ENCODE peak calls at places on chromosome 12, in ten cellular contexts. L is CD8-positive, alpha-beta T cell; J is AG04449; F is tibial artery; P is cardiac fibroblast; V is epithelial cell of esophagus; O is Peyer's patch; H is A549; B is ovary; G is AG10803. T is an unnamed sample.

GRCh38 chr12:50224026-50224692 is 57.0 kb upstream of the CERS5 start:
- DNase-seq in B (no peak), H (peak), P (no peak), O (no peak), G (peak), V (peak), F (no peak), J (no peak), L (peak), T (no peak)

GRCh38 chr12:112686373-112686772 is 105.2 kb upstream of the RPH3A start:
- DNase-seq in G (no peak), F (no peak), B (no peak), O (no peak), H (peak), L (no peak), J (no peak), P (no peak), V (peak), T (no peak)

GRCh38 chr12:103830025-103830725 is 10.9 kb downstream of the NT5DC3 start:
- DNase-seq in B (no peak), F (no peak), O (no peak), G (no peak), V (no peak), J (no peak), L (no peak), H (no peak), P (no peak), T (no peak)

GRCh38 chr12:84508943-84509342 is 403.7 kb downstream of the SLC6A15 start:
- DNase-seq in B (no peak), F (peak), H (no peak), J (no peak), P (peak), L (no peak), V (peak), O (no peak), G (peak), T (no peak)

GRCh38 chr12:65649126-65649525 is 175.2 kb upstream of the HMGA2 start:
- DNase-seq in L (no peak), G (peak), V (peak), P (peak), H (peak), O (no peak), B (no peak), F (peak), J (peak), T (peak)

GRCh38 chr12:51458635-51459034 is 34.0 kb downstream of the SLC4A8 start:
- DNase-seq in J (no peak), O (no peak), V (no peak), G (no peak), L (no peak), B (no peak), F (no peak), P (no peak), H (no peak), T (no peak)

GRCh38 chr12:110704750-110705149 is 15.8 kb upstream of the HVCN1 start:
- DNase-seq in B (no peak), J (no peak), L (no peak), O (no peak), F (no peak), V (peak), P (no peak), G (no peak), H (peak), T (no peak)

GRCh38 chr12:51013441-51013840 is 12.7 kb downstream of the SLC11A2 start:
- DNase-seq in J (no peak), G (no peak), O (no peak), P (no peak), L (no peak), B (no peak), H (no peak), V (peak), F (no peak), T (no peak)

GRCh38 chr12:87008785-87009184 is 752.6 kb upstream of the MGAT4C start:
- DNase-seq in B (no peak), L (no peak), V (no peak), F (no peak), J (no peak), P (no peak), O (no peak), H (no peak), G (no peak), T (no peak)

GRCh38 chr12:65364021-65364420 is 85.5 kb downstream of the MSRB3 start:
- DNase-seq in O (no peak), P (peak), B (no peak), J (peak), V (no peak), F (no peak), L (no peak), H (no peak), G (peak), T (no peak)

GRCh38 chr12:55818886-55819285 is 1.0 kb downstream of the ORMDL2 start:
- DNase-seq in G (peak), B (no peak), H (no peak), V (no peak), O (no peak), J (no peak), F (no peak), L (no peak), P (no peak), T (no peak)

GRCh38 chr12:22283508-22283907 is 51.0 kb downstream of the ST8SIA1 start:
- DNase-seq in L (no peak), F (no peak), B (no peak), H (no peak), G (no peak), J (no peak), O (no peak), P (no peak), V (no peak), T (no peak)

GRCh38 chr12:50117057-50117622 is 5.1 kb downstream of the COX14 start:
- DNase-seq in F (peak), L (no peak), G (no peak), P (no peak), V (no peak), O (no peak), B (no peak), H (no peak), J (no peak), T (no peak)

GRCh38 chr12:75086086-75087038 is 123.3 kb downstream of the KCNC2 start:
- DNase-seq in L (no peak), O (no peak), H (no peak), J (peak), P (no peak), F (no peak), V (peak), B (no peak), G (peak), T (no peak)

GRCh38 chr12:93122089-93122488 is 193.0 kb upstream of the EEA1 start:
- DNase-seq in L (no peak), G (peak), O (no peak), F (no peak), B (no peak), V (peak), J (peak), H (peak), P (peak), T (no peak)

GRCh38 chr12:123546281-123546680 is 12.8 kb upstream of the RILPL1 start:
- DNase-seq in G (peak), B (no peak), P (no peak), J (peak), O (no peak), H (no peak), V (peak), F (no peak), L (no peak), T (no peak)

GRCh38 chr12:100554608-100555077 is 18.8 kb upstream of the GAS2L3 start:
- DNase-seq in V (peak), B (no peak), F (no peak), H (peak), L (no peak), O (no peak), P (peak), J (peak), G (peak), T (no peak)

GRCh38 chr12:105253882-105254513 is 18.0 kb upstream of the APPL2 start:
- DNase-seq in L (no peak), H (peak), F (peak), B (no peak), J (no peak), G (peak), P (peak), V (peak), O (no peak), T (no peak)

GRCh38 chr12:31866523-31866922 is 92.7 kb upstream of the RESF1 start:
- DNase-seq in J (no peak), G (no peak), B (no peak), F (no peak), V (no peak), H (no peak), O (no peak), P (no peak), L (no peak), T (no peak)

GRCh38 chr12:50677858-50678257 is 86.0 kb upstream of the ATF1 start:
- DNase-seq in G (peak), H (no peak), J (no peak), F (no peak), L (no peak), B (no peak), O (no peak), P (peak), V (no peak), T (no peak)

GRCh38 chr12:52541709-52542108 is 11.2 kb downstream of the KRT71 start:
- DNase-seq in P (no peak), B (no peak), V (no peak), O (no peak), F (no peak), G (no peak), L (no peak), H (no peak), J (no peak), T (no peak)

GRCh38 chr12:47307680-47308399 is 228.1 kb upstream of the AMIGO2 start:
- DNase-seq in O (peak), J (no peak), F (peak), P (peak), H (peak), G (peak), B (no peak), V (peak), L (peak), T (no peak)

GRCh38 chr12:41140117-41140516 is 48.0 kb upstream of the PDZRN4 start:
- DNase-seq in F (no peak), G (no peak), B (no peak), P (no peak), J (no peak), L (no peak), V (no peak), O (no peak), H (no peak), T (no peak)

GRCh38 chr12:124768462-124769165 is 95.0 kb downstream of the SCARB1 start:
- DNase-seq in V (no peak), B (no peak), O (no peak), F (no peak), H (peak), G (no peak), P (no peak), J (no peak), L (no peak), T (no peak)

GRCh38 chr12:63098851-63099250 is 52.1 kb downstream of the AVPR1A start:
- DNase-seq in B (no peak), P (no peak), O (no peak), H (peak), F (no peak), L (no peak), G (no peak), V (no peak), J (no peak), T (no peak)
- TF ChIP-seq CTCF in B (no peak), P (no peak), O (no peak), H (peak), F (no peak), L (no peak), G (no peak), V (no peak), J (no peak), T (no peak)

DNA sequence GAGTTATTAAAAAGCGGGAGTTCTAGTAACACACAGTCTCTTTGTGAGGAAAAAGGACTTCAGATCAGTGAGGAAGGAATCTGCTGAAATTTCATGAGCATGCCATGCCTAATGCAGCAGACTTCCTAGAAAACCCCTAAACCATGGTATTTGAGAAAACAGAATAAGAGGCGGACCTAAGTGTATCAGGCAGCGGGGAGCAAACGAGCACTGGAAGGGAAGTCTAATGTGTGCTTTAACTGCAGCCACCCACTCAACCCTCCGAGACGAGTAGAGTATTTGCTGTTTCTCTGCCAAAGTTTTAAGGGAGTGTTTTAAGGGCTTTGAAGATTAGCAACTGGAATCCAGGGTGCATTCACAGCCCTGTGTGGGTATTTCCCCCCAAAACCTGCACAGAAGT is 36.5 kb downstream of the ACADS start:
- DNase-seq in B (no peak), J (no peak), G (no peak), V (peak), F (no peak), O (no peak), H (no peak), P (peak), L (no peak), T (no peak)
- H3K4me3 ChIP-seq in B (no peak), J (no peak), G (no peak), V (no peak), F (no peak), O (no peak), H (no peak), P (no peak), L (no peak), T (no peak)

DNA sequence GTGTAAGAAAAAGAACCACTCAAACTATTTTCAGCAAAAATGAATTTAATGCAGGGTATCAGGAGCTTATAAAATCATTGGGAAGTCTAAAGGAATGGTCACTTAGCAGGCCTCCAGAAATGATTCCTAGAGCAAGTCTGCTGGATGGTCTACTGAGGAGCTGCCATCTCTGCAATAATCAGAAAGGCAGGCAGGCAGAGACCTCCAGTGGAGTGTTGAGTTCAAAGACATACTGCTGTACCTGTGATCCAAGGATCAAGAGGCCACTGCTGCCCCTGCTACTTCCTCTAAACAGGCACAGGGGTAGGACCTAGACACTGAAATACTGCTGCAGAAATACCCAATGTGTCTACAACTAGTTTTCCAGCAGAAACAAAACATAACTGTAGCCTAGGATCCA is 14.5 kb upstream of the KICS2 start:
- DNase-seq in L (no peak), B (no peak), O (no peak), J (no peak), G (peak), H (peak), V (peak), P (peak), F (no peak), T (no peak)
- TF ChIP-seq CTCF in L (no peak), B (no peak), O (no peak), J (peak), G (peak), H (no peak), V (peak), P (peak), F (no peak), T (no peak)

GRCh38 chr12:1939745-1940607 is 21.5 kb upstream of the CACNA2D4 start:
- DNase-seq in B (peak), G (peak), L (peak), P (peak), J (peak), V (peak), F (peak), H (peak), O (peak), T (peak)

GRCh38 chr12:1936406-1937320 is 18.2 kb upstream of the CACNA2D4 start:
- DNase-seq in H (peak), G (peak), B (peak), P (peak), O (no peak), L (no peak), J (peak), V (peak), F (peak), T (peak)

GRCh38 chr12:1937481-1938224 is 19.2 kb upstream of the CACNA2D4 start:
- DNase-seq in J (no peak), G (no peak), V (no peak), B (no peak), O (no peak), L (no peak), H (no peak), P (no peak), F (no peak), T (no peak)

GRCh38 chr12:1935700-1936378 is 17.4 kb upstream of the CACNA2D4 start:
- DNase-seq in L (no peak), J (no peak), G (no peak), O (no peak), H (no peak), F (no peak), B (no peak), P (no peak), V (no peak), T (no peak)

DNA sequence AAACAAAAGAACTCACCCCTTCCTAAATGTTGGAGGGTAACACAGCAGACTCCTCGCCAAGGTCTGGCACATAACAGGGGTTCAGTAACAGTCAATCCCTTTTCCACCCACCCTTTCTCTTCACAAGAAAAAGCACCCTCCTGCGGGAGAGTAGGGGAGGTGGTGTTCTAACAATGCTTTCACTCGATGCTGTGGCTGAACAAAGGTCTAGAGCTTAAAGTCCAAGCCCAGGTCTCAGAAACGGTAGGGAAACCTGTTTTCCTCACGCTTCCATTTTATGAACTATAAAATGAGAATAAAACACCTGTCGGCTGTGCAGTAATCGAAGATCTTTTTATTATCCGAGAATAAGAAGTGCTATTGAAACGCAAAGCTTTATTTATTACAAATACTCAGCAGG is 20.9 kb upstream of the CACNA2D4 start:
- DNase-seq in V (no peak), P (no peak), B (no peak), O (no peak), H (no peak), L (no peak), G (no peak), J (no peak), F (no peak), T (no peak)
- H3K4me3 ChIP-seq in V (no peak), P (no peak), B (no peak), O (no peak), H (no peak), L (no peak), G (no peak), J (no peak), F (no peak), T (peak)

GRCh38 chr12:114636723-114637480 is 47.1 kb downstream of the TBX3 start:
- DNase-seq in H (peak), J (no peak), L (no peak), F (no peak), B (no peak), O (no peak), V (peak), G (peak), P (peak), T (no peak)
- TF ChIP-seq CTCF in H (peak), J (peak), L (no peak), F (no peak), B (no peak), O (no peak), V (peak), G (peak), P (peak), T (no peak)

GRCh38 chr12:6767301-6767591 is 1.1 kb downstream of the PTMS start:
- DNase-seq in V (no peak), B (no peak), L (no peak), H (no peak), J (no peak), F (no peak), G (peak), O (no peak), P (no peak), T (no peak)

GRCh38 chr12:6767592-6768384 is 1.6 kb downstream of the PTMS start:
- DNase-seq in G (peak), B (no peak), J (no peak), L (no peak), P (peak), F (no peak), H (no peak), V (peak), O (no peak), T (no peak)

GRCh38 chr12:6769003-6769389 is 2.8 kb downstream of the PTMS start:
- DNase-seq in H (peak), F (no peak), G (peak), B (peak), P (peak), L (no peak), O (no peak), V (no peak), J (no peak), T (peak)

GRCh38 chr12:6769681-6770080 is 2.6 kb upstream of the LAG3 start:
- DNase-seq in F (no peak), V (no peak), H (no peak), G (no peak), B (no peak), J (no peak), O (no peak), L (no peak), P (no peak), T (no peak)

GRCh38 chr12:6768385-6769002 is 2.3 kb downstream of the PTMS start:
- DNase-seq in F (no peak), O (no peak), J (no peak), G (no peak), V (no peak), H (no peak), P (no peak), B (no peak), L (no peak), T (no peak)
- H3K4me3 ChIP-seq in F (peak), O (peak), J (peak), G (peak), V (peak), H (peak), P (peak), B (peak), L (no peak), T (peak)